ENCODE peak calls at places on chromosomes 5 and 9, in seven cellular contexts. A, J, G, R, Z, E and T are unnamed samples.
A peak's percentile ranks its signal among the peaks of the same experiment; 100 is the strongest.

GRCh38 chr9:104831681-104832080 is 67.8 kb downstream of the NIPSNAP3B start:
- DNase-seq in A (peak; percentile 86), J (no peak), G (no peak), R (no peak), Z (no peak), E (no peak), T (no peak)

GRCh38 chr9:70117835-70118319 is 74.2 kb downstream of the MAMDC2 start:
- DNase-seq in A (peak; percentile 42), J (no peak), G (no peak), R (no peak), Z (no peak), E (no peak), T (no peak)

GRCh38 chr9:6943293-6943692 is 185.5 kb downstream of the KDM4C start:
- DNase-seq in A (no peak), J (no peak), G (no peak), R (no peak), Z (no peak), E (no peak), T (no peak)

GRCh38 chr9:96327694-96328352 is 25.8 kb upstream of the HSD17B3 start:
- DNase-seq in A (peak; percentile 38), J (no peak), G (peak; percentile 24), R (peak; percentile 84), Z (peak; percentile 48), E (peak; percentile 55), T (no peak)

GRCh38 chr5:142357469-142358090 is 32.8 kb upstream of the SPRY4 start:
- DNase-seq in A (no peak), J (no peak), G (no peak), R (no peak), Z (no peak), E (no peak), T (no peak)

GRCh38 chr9:115164511-115164974 is 46.6 kb upstream of the TNC start:
- DNase-seq in A (peak; percentile 61), J (peak; percentile 70), G (no peak), R (no peak), Z (no peak), E (no peak), T (peak; percentile 15)

GRCh38 chr5:100406640-100407039 is 128.5 kb upstream of the FAM174A start:
- DNase-seq in A (no peak), J (no peak), G (peak; percentile 8), R (no peak), Z (no peak), E (no peak), T (no peak)

GRCh38 chr5:67209141-67209771 is 12.7 kb upstream of the CD180 start:
- DNase-seq in A (peak; percentile 84), J (peak; percentile 42), G (peak; percentile 68), R (peak; percentile 92), Z (peak; percentile 82), E (peak; percentile 71), T (no peak)

GRCh38 chr5:9350301-9350797 is 195.5 kb downstream of the SEMA5A start:
- DNase-seq in A (no peak), J (no peak), G (no peak), R (no peak), Z (no peak), E (no peak), T (no peak)

GRCh38 chr5:173217626-173218397 is 17.2 kb downstream of the NKX2-5 start:
- DNase-seq in A (no peak), J (no peak), G (no peak), R (no peak), Z (no peak), E (no peak), T (no peak)

GRCh38 chr9:35813434-35814105 is 1.3 kb downstream of the HINT2 start:
- DNase-seq in A (no peak), J (no peak), G (no peak), R (peak; percentile 28), Z (no peak), E (no peak), T (no peak)

GRCh38 chr9:35818341-35818740 is 3.5 kb upstream of the HINT2 start:
- DNase-seq in A (no peak), J (no peak), G (no peak), R (no peak), Z (no peak), E (no peak), T (no peak)

GRCh38 chr9:35814106-35814840 is 569 bp downstream of the HINT2 start:
- DNase-seq in A (peak; percentile 46), J (no peak), G (peak; percentile 68), R (peak; percentile 67), Z (peak; percentile 73), E (peak; percentile 76), T (peak; percentile 73)

GRCh38 chr9:35814841-35815543 is at the start of gene HINT2:
- DNase-seq in A (peak; percentile 99), J (peak; percentile 96), G (peak; percentile 97), R (peak; percentile 99), Z (peak; percentile 98), E (peak; percentile 91), T (peak; percentile 96)

DNA sequence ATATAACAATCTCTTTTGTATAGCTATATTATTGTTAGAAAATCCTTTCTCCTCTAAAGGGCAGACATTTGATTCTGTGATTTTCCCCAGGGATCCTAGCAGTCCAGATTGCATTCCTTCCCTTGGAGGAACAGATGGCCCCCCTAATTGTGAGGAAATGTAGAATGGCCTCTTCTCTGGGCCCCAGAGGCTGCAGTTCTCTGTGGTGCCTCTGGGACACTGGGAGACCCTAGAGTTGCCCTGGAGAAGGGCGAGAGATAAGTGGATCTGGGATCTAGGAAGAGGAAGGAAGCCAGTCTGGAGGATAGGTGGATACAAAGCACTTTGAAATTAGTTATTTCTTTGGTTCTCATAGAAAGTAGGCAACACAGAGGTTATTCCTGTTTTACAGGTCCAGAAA is 1.9 kb upstream of the HINT2 start:
- DNase-seq in A (no peak), J (no peak), G (no peak), R (no peak), Z (no peak), E (peak; percentile 14), T (no peak)
- TF ChIP-seq CTCF in A (peak; percentile 9), J (no peak), G (no peak), R (no peak), Z (no peak), E (no peak), T (no peak)

GRCh38 chr9:84424945-84425344 is 84.4 kb upstream of the SLC28A3 start:
- DNase-seq in A (no peak), J (no peak), G (no peak), R (no peak), Z (no peak), E (no peak), T (no peak)

GRCh38 chr9:84419203-84419602 is 78.6 kb upstream of the SLC28A3 start:
- DNase-seq in A (no peak), J (no peak), G (no peak), R (no peak), Z (no peak), E (no peak), T (no peak)
- TF ChIP-seq CTCF in A (no peak), J (no peak), G (no peak), R (no peak), Z (no peak), E (no peak), T (no peak)

GRCh38 chr5:127746756-127747155 is 43.6 kb downstream of the CCDC192 start:
- DNase-seq in A (no peak), J (no peak), G (no peak), R (no peak), Z (no peak), E (no peak), T (no peak)
- TF ChIP-seq CTCF in A (peak; percentile 59), J (peak; percentile 48), G (peak; percentile 64), R (no peak), Z (peak; percentile 44), E (no peak), T (peak; percentile 33)

DNA sequence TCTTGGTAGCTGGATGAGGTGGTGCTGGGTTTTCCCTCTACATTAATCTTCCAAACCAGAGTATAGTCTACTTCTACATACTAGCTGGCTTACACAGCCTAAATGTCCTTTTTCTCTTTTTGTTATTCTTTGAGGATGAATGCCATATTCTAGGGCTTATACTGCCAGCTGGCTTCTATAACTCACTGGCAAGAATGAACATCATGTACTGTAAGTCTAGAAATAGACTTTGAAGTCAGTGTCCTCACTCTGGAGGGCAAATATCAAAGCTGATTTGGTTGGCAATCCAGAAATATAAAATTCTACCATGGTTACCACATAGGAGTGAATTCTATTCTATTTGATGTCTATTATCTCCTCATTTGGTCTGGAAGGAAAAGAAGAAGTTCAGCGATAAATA is 251.7 kb upstream of the TYRP1 start:
- DNase-seq in A (no peak), J (no peak), G (no peak), R (no peak), Z (no peak), E (no peak), T (no peak)
- TF ChIP-seq CTCF in A (no peak), J (no peak), G (no peak), R (no peak), Z (no peak), E (no peak), T (no peak)